ENCODE peak calls at places on chromosome 7, in seven cellular contexts. I, J, R, X, U, H and A are unnamed samples.

GRCh38 chr7:118496138-118496644 is 271.7 kb downstream of the ANKRD7 start:
- DNase-seq in J (no peak), U (no peak), H (no peak), I (no peak), R (no peak), X (no peak), A (no peak)

GRCh38 chr7:8125680-8126444 is 136.1 kb downstream of the ICA1 start:
- DNase-seq in U (no peak), J (no peak), H (peak), R (no peak), I (no peak), X (peak), A (no peak)

GRCh38 chr7:1647961-1648631 is 22.0 kb upstream of the ELFN1 start:
- DNase-seq in U (no peak), X (no peak), J (no peak), R (no peak), I (no peak), H (no peak), A (peak)

GRCh38 chr7:108142675-108143259 is 12.6 kb upstream of the LAMB4 start:
- DNase-seq in J (no peak), X (no peak), U (no peak), R (no peak), H (no peak), I (no peak), A (no peak)

GRCh38 chr7:108002726-108003590 is at the start of gene LAMB1:
- DNase-seq in R (peak), X (no peak), U (peak), J (peak), H (no peak), I (no peak), A (peak)

GRCh38 chr7:29087840-29088169 is 58.5 kb downstream of the CPVL start:
- DNase-seq in H (no peak), I (no peak), R (no peak), X (no peak), U (no peak), J (no peak), A (peak)

GRCh38 chr7:138433583-138434437 is 26.2 kb upstream of the TRIM24 start:
- DNase-seq in J (no peak), H (no peak), X (no peak), R (no peak), U (no peak), I (no peak), A (no peak)

GRCh38 chr7:9891056-9891455 is 1082.6 kb upstream of the PHF14 start:
- DNase-seq in I (no peak), R (no peak), X (no peak), U (no peak), J (no peak), H (no peak), A (no peak)

GRCh38 chr7:142891490-142892082 is 6.0 kb upstream of the TRPV6 start:
- DNase-seq in U (no peak), R (no peak), J (no peak), I (no peak), H (no peak), X (no peak), A (no peak)

GRCh38 chr7:22387583-22387982 is 30.6 kb upstream of the RAPGEF5 start:
- DNase-seq in J (no peak), R (peak), I (no peak), H (no peak), U (peak), X (no peak), A (peak)

GRCh38 chr7:116527521-116527920 is 2.7 kb downstream of the CAV1 start:
- DNase-seq in X (no peak), J (no peak), R (no peak), U (peak), I (no peak), H (no peak), A (no peak)

GRCh38 chr7:156735861-156736260 is 95.3 kb downstream of the RNF32 start:
- DNase-seq in I (no peak), U (no peak), J (no peak), R (no peak), X (no peak), H (no peak), A (no peak)

GRCh38 chr7:10205690-10206089 is 768.0 kb upstream of the PHF14 start:
- DNase-seq in I (no peak), X (no peak), J (no peak), H (no peak), R (no peak), U (no peak), A (no peak)

GRCh38 chr7:47351233-47352154 is 230.4 kb downstream of the TNS3 start:
- DNase-seq in R (no peak), H (no peak), J (no peak), I (no peak), U (no peak), X (no peak), A (peak)

GRCh38 chr7:292826-293225 is 2.9 kb downstream of the FOXL3 start:
- DNase-seq in H (no peak), R (no peak), X (no peak), I (no peak), U (no peak), J (no peak), A (no peak)

GRCh38 chr7:24869572-24869971 is 110.4 kb downstream of the OSBPL3 start:
- DNase-seq in H (no peak), R (no peak), X (no peak), J (no peak), I (no peak), U (peak), A (no peak)

GRCh38 chr7:12756841-12757240 is 69.4 kb downstream of the ARL4A start:
- DNase-seq in I (no peak), H (no peak), U (peak), J (no peak), R (no peak), X (no peak), A (no peak)

GRCh38 chr7:78437118-78437517 is 638.5 kb downstream of the PHTF2 start:
- DNase-seq in H (no peak), R (no peak), J (no peak), I (peak), U (peak), X (no peak), A (peak)

GRCh38 chr7:26862806-26863205 is 1.6 kb downstream of the SKAP2 start:
- DNase-seq in R (no peak), U (no peak), X (no peak), I (no peak), J (no peak), H (no peak), A (no peak)

GRCh38 chr7:123460616-123461015 is 73.8 kb downstream of the IQUB start:
- DNase-seq in X (no peak), I (no peak), R (peak), J (no peak), H (no peak), U (peak), A (no peak)

GRCh38 chr7:94190599-94191061 is 186.5 kb upstream of the BET1 start:
- DNase-seq in R (peak), H (no peak), I (peak), X (no peak), U (peak), J (peak), A (peak)

GRCh38 chr7:121442845-121443244 is 46.7 kb upstream of the FAM3C start:
- DNase-seq in H (no peak), I (no peak), U (no peak), R (no peak), J (no peak), X (peak), A (no peak)

GRCh38 chr7:117092801-117093200 is 139.5 kb downstream of the ST7 start:
- DNase-seq in R (no peak), H (no peak), J (no peak), U (no peak), X (no peak), I (peak), A (no peak)

GRCh38 chr7:111711426-111712065 is 149.3 kb upstream of the IMMP2L start:
- DNase-seq in H (no peak), X (no peak), R (no peak), J (no peak), I (no peak), U (no peak), A (peak)